ENCODE peak calls at places on chromosomes 12 and 14, in six cellular contexts. M is A549, V is HepG2, S is H1, R is GM12878, P is K562. U is an unnamed sample. For H3K9me3, the result is how much of the 10 kb centered on the place peaks cover.

GRCh38 chr12:50185975-50186663 is 18.9 kb upstream of the CERS5 start:
- DNase-seq in R (no peak), V (no peak), S (no peak), M (no peak), P (no peak), U (no peak)

GRCh38 chr14:105256292-105256960 is 8.1 kb downstream of the BTBD6 start:
- DNase-seq in V (no peak), S (no peak), R (no peak), M (no peak), P (no peak), U (no peak)

GRCh38 chr14:49483266-49483665 is 102.9 kb downstream of the RPS29 start:
- DNase-seq in S (no peak), V (no peak), R (peak), P (no peak), M (no peak), U (peak)

GRCh38 chr12:51208016-51208660 is 9.7 kb downstream of the POU6F1 start:
- DNase-seq in P (no peak), S (no peak), M (no peak), V (no peak), R (no peak), U (no peak)

GRCh38 chr14:95460647-95461478 is 55.6 kb downstream of the SYNE3 start:
- DNase-seq in V (no peak), P (no peak), M (peak), R (no peak), S (no peak), U (no peak)

GRCh38 chr12:19834596-19834995 is 395.3 kb downstream of the AEBP2 start:
- DNase-seq in V (no peak), S (no peak), M (no peak), R (no peak), P (no peak), U (no peak)

GRCh38 chr14:39266871-39267591 is 33.3 kb downstream of the MIA2 start:
- DNase-seq in R (no peak), M (peak), P (peak), S (peak), V (peak), U (peak)

GRCh38 chr12:93181396-93181965 is 196.2 kb upstream of the NUDT4 start:
- DNase-seq in R (no peak), V (no peak), M (no peak), S (no peak), P (no peak), U (no peak)

GRCh38 chr12:63382930-63383329 is 231.9 kb upstream of the AVPR1A start:
- DNase-seq in R (no peak), M (no peak), S (no peak), V (no peak), P (no peak), U (no peak)

GRCh38 chr12:123231931-123232330 is 1.0 kb downstream of the MPHOSPH9 start:
- DNase-seq in S (no peak), M (no peak), P (no peak), R (no peak), V (peak), U (no peak)

GRCh38 chr12:118055144-118055557 is 5.8 kb downstream of the WSB2 start:
- DNase-seq in V (peak), R (no peak), P (peak), M (peak), S (peak), U (peak)

GRCh38 chr14:52840916-52841315 is 49.5 kb upstream of the GNPNAT1 start:
- DNase-seq in V (no peak), S (no peak), P (no peak), R (no peak), M (peak), U (no peak)

GRCh38 chr12:131353826-131354225 is 357.1 kb upstream of the SFSWAP start:
- DNase-seq in R (no peak), S (no peak), P (no peak), V (no peak), M (no peak), U (no peak)

GRCh38 chr14:71471604-71472003 is 460.6 kb upstream of the RGS6 start:
- DNase-seq in V (no peak), P (no peak), S (no peak), R (no peak), M (no peak), U (no peak)

GRCh38 chr12:86376052-86376451 is 119.9 kb upstream of the MGAT4C start:
- DNase-seq in R (no peak), M (peak), V (peak), S (no peak), P (no peak), U (peak)

GRCh38 chr12:25853696-25854095 is 104.8 kb upstream of the RASSF8 start:
- DNase-seq in R (no peak), P (no peak), V (no peak), M (no peak), S (no peak), U (no peak)

GRCh38 chr12:13841358-13841757 is 140.0 kb downstream of the GRIN2B start:
- DNase-seq in S (no peak), R (no peak), M (no peak), V (no peak), P (no peak), U (no peak)
- TF ChIP-seq EP300 in S (no peak), R (no peak), M (no peak), V (no peak), P (no peak), U (no peak)

DNA sequence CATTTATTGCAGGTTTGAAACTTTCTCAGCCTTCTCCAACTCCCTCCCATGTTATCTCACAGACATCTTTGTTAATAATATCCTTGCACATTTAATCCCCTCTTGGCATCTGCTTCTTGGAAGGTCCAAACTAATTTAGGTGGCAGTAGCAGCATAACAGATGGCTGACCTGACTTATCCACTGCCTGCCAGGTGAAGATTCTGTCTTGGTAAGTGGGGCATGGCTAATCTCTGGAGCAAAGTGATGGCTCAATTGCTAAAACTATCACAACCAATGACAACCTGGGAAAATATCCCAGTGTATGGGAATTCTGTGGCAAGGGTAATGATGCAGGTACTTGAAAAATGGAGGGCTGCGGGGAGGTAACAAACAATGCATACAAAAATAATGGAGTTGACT is 58.2 kb upstream of the ALG10B start:
- DNase-seq in R (no peak), P (no peak), S (no peak), V (no peak), M (no peak), U (no peak)
- H3K9me3 ChIP-seq in R (under half), P (under half), S (under half), V (half or more), M (under half), U (under half)

DNA sequence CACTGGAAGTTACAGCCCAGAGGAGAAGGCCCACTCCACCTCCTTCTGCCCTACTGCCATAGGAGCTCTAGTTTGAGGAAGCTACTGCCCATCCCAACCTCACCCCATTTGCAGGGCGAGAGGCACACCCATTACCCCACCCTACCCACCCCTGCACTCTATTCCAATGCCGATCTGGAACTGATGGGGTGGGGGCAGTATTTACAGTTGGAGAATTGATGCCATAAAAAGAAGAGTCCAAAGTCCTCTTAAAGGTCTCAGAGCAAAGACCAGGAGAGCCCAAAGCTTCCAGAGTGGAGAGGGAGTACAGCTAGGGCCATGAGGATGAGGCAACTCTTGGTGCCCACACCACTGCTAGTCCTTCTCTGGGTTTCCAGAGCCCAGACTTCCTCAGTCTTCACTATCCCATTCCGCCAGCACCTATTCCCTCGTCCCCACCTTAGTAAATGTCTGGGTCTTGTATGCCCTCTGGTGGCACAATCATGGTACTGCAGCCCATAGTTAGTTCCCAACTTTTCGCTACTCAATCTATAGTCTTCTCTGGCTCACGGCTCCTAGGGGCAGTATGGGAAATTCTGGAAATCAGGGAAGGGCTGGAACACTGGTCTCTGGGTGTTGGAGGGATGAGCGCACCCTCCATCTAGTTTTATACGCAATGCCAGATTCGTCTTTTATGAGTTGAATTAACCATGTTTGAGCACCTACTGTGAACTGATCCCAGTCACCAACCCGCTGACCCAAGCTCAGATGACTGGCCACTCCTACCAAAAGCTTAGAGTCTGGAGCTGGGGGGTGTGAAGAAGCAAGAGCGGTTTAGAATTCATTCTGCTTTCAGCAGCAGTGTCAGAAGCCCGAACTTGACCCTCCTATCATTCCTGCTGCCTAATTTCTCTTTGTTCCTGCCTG is 6.9 kb upstream of the ADCY6 start:
- DNase-seq in P (peak), S (peak), R (peak), M (peak), V (peak), U (peak)
- H3K4me2 ChIP-seq in P (peak), S (peak), R (no peak), M (peak), V (peak), U (no peak)

DNA sequence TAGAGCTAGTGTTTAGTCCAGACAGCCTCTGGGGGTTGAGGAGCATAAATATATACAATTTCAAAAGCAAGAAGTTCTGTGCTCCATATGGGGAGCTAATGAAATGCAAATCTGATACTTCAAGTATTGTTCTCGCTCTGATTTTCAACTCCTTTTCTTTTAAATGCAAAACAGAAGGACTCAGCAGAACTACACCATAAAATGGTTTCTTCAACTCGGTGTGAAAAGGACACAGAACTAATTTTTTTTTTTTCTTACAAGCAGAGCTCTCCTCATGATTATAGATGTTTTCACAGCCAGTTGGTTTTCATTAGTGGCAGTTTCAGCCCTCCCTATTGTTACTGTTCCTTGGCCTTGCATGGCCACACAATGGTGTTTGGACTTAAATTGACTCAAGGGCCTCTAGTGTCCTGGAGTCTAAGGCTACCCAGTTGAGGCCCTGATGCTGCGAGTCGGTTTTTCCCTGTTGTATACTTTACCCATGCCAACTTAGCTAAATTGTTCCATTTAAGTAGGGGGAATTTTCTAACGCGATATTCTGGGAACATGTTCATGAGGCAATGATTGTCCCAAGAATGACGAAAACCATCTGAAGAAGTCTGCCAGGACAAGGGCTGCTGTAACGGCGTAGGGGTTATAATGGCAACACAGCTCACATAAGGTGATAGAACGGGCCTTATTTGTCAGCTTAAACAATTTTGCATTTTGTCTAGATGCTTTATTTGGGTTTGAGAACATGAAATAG is 120.3 kb downstream of the GPR135 start:
- DNase-seq in V (no peak), M (no peak), P (no peak), S (no peak), R (no peak), U (no peak)
- TF ChIP-seq EP300 in V (no peak), M (no peak), P (no peak), S (no peak), R (no peak), U (no peak)

DNA sequence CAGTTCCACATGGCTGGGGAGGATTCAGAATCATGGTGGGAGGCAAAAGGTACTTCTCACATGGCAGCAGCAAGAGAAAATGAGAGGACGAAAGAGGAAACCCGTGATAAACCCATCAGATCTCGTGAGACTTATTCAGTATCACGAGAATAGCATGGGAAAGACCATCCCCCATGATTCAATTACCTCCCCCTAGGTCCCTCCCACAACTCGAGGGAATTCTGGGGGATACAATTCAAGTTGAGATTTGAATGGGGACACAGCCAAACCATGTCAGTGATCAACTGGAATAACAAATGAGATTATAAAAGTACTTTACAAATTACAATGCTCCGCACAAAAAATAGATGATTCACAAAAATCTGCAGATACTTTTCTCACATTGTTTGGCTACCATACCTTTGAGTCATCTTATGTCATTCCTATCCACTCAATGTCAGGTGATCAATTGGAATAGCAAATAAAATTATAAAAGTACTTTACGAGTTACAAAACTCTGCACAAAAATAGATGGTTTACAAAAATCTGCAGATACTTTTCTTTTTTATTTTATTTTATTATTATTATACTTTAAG is 338.9 kb downstream of the C12orf50 start:
- DNase-seq in R (no peak), S (no peak), P (no peak), M (no peak), V (no peak), U (no peak)
- H3K9me3 ChIP-seq in R (under half), S (under half), P (under half), M (under half), V (half or more), U (under half)

GRCh38 chr14:35124127-35124526 is 1.8 kb downstream of the PRORP start:
- DNase-seq in V (no peak), R (no peak), P (no peak), S (no peak), M (no peak), U (no peak)
- H3K4me2 ChIP-seq in V (peak), R (peak), P (peak), S (no peak), M (peak), U (peak)

GRCh38 chr12:98423963-98424362 is 91.4 kb upstream of the TMPO start:
- DNase-seq in R (no peak), S (no peak), P (no peak), M (no peak), V (no peak), U (no peak)
- TF ChIP-seq EP300 in R (no peak), S (no peak), P (no peak), M (no peak), V (no peak), U (no peak)

DNA sequence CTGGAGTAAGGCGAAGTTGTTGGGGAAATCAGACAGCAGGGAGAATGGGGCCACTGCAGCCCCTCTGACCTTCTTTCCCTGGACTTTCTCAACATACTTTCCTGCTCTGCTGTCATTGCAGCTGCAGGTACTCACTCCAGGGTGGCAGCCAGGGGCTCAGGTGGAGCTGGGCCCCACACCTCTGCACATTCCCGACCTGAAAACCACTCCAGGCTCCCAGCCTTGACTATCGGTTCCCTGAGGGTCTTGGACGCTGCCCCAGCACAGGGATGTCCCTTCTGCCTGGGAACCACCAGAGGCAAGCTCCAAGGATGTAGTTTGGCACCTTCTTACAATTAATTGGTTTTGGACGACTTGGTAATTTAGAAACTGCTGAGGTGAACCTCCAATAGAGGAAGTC is 24.8 kb upstream of the CAPRIN2 start:
- DNase-seq in V (no peak), P (no peak), R (no peak), S (no peak), M (no peak), U (no peak)
- H3K9me3 ChIP-seq in V (under half), P (under half), R (under half), S (under half), M (under half), U (under half)